ENCODE peak calls at places on chromosomes 3 and 15, in ten cellular contexts. L is naive thymus-derived CD4-positive, alpha-beta T cell; P is cardiac septum; G is MM.1S; Z is GM04504; X is MCF 10A; I is thoracic aorta; R is H7; M is activated CD4-positive, alpha-beta T cell treated with anti-CD3 and anti-CD28 coated beads for 48 hours; E is nephron progenitor cell. J is an unnamed sample.

GRCh38 chr3:167901087-167901486 is 165.6 kb downstream of the SERPINI1 start:
- DNase-seq in L (no peak), P (no peak), G (no peak), Z (no peak), X (no peak), I (no peak), R (no peak), M (no peak), E (no peak), J (no peak)

GRCh38 chr15:65827065-65827464 is 35.0 kb upstream of the DENND4A start:
- DNase-seq in L (peak; percentile 40), P (no peak), G (no peak), Z (no peak), X (no peak), I (no peak), R (no peak), M (no peak), E (no peak), J (no peak)

GRCh38 chr3:124413989-124414598 is 316.2 kb upstream of the UMPS start:
- DNase-seq in L (no peak), P (no peak), G (no peak), Z (no peak), X (peak; percentile 22), I (no peak), R (no peak), M (no peak), E (no peak), J (no peak)

GRCh38 chr3:78726545-78726944 is 1041.3 kb downstream of the ROBO1 start:
- DNase-seq in L (no peak), P (no peak), G (no peak), Z (no peak), X (no peak), I (no peak), R (peak; percentile 19), M (no peak), E (no peak), J (no peak)

GRCh38 chr3:32626650-32627049 is 56.0 kb upstream of the DYNC1LI1 start:
- DNase-seq in L (no peak), P (no peak), G (no peak), Z (no peak), X (no peak), I (no peak), R (no peak), M (no peak), E (no peak), J (no peak)

GRCh38 chr15:90579213-90579612 is 49.5 kb downstream of the CRTC3 start:
- DNase-seq in L (no peak), P (no peak), G (no peak), Z (no peak), X (no peak), I (no peak), R (no peak), M (no peak), E (no peak), J (no peak)

GRCh38 chr15:48020166-48020565 is 100.6 kb upstream of the SLC24A5 start:
- DNase-seq in L (no peak), P (no peak), G (no peak), Z (no peak), X (no peak), I (no peak), R (no peak), M (no peak), E (no peak), J (no peak)

GRCh38 chr15:39125904-39126303 is 455.0 kb upstream of the THBS1 start:
- DNase-seq in L (no peak), P (no peak), G (peak; percentile 48), Z (peak; percentile 35), X (peak; percentile 78), I (no peak), R (peak; percentile 61), M (peak; percentile 43), E (peak; percentile 15), J (no peak)

GRCh38 chr3:150168694-150169093 is 198.0 kb upstream of the PFN2 start:
- DNase-seq in L (no peak), P (no peak), G (no peak), Z (peak; percentile 46), X (no peak), I (no peak), R (no peak), M (no peak), E (no peak), J (no peak)

GRCh38 chr3:111785034-111785433 is 74.0 kb upstream of the PHLDB2 start:
- DNase-seq in L (no peak), P (no peak), G (no peak), Z (no peak), X (no peak), I (no peak), R (no peak), M (no peak), E (no peak), J (no peak)

GRCh38 chr3:16302082-16302631 is 37.1 kb downstream of the OXNAD1 start:
- DNase-seq in L (no peak), P (no peak), G (peak; percentile 45), Z (no peak), X (no peak), I (no peak), R (no peak), M (no peak), E (no peak), J (no peak)

GRCh38 chr3:99131876-99132275 is 230.4 kb upstream of the DCBLD2 start:
- DNase-seq in L (no peak), P (no peak), G (no peak), Z (no peak), X (peak; percentile 11), I (no peak), R (no peak), M (no peak), E (no peak), J (no peak)

GRCh38 chr3:10173095-10173925 is 8.6 kb downstream of the IRAK2 start:
- DNase-seq in L (no peak), P (no peak), G (no peak), Z (no peak), X (peak; percentile 25), I (no peak), R (no peak), M (no peak), E (no peak), J (no peak)

GRCh38 chr3:126742057-126742456 is 38.0 kb downstream of the CHCHD6 start:
- DNase-seq in L (no peak), P (no peak), G (no peak), Z (no peak), X (no peak), I (no peak), R (no peak), M (no peak), E (no peak), J (no peak)

GRCh38 chr3:71360170-71360569 is 223.4 kb downstream of the FOXP1 start:
- DNase-seq in L (peak; percentile 30), P (no peak), G (no peak), Z (no peak), X (no peak), I (no peak), R (no peak), M (no peak), E (no peak), J (no peak)

GRCh38 chr3:64399205-64399800 is 174.0 kb upstream of the PRICKLE2 start:
- DNase-seq in L (no peak), P (no peak), G (peak; percentile 69), Z (peak; percentile 56), X (peak; percentile 78), I (no peak), R (peak; percentile 26), M (peak; percentile 18), E (peak; percentile 27), J (no peak)

GRCh38 chr3:129577925-129578742 is 28.3 kb downstream of the PLXND1 start:
- DNase-seq in L (no peak), P (no peak), G (no peak), Z (no peak), X (no peak), I (no peak), R (no peak), M (no peak), E (no peak), J (no peak)

GRCh38 chr3:141373232-141373631 is 4.9 kb downstream of the ZBTB38 start:
- DNase-seq in L (no peak), P (no peak), G (peak; percentile 88), Z (no peak), X (no peak), I (no peak), R (no peak), M (no peak), E (no peak), J (no peak)

GRCh38 chr3:40317061-40317676 is 7.7 kb downstream of the EIF1B start:
- DNase-seq in L (peak; percentile 51), P (no peak), G (peak; percentile 67), Z (no peak), X (peak; percentile 68), I (no peak), R (peak; percentile 49), M (peak; percentile 47), E (peak; percentile 40), J (peak; percentile 10)

GRCh38 chr3:24435581-24435980 is 59.1 kb downstream of the THRB start:
- DNase-seq in L (no peak), P (no peak), G (no peak), Z (no peak), X (no peak), I (no peak), R (no peak), M (no peak), E (no peak), J (no peak)